ENCODE peak calls at places on chromosomes 6 and 20, in four cellular contexts. One of them, this sample, is unnamed.

GRCh38 chr6:37630281-37630799 is 67.3 kb downstream of the MDGA1 start:
- DNase-seq in GF-D8: no peak
- DNase-seq in AG09309: peak; percentile 98
- DNase-seq in tibial artery: no peak
- DNase-seq in this sample: no peak

GRCh38 chr6:157317129-157317814 is 6.0 kb downstream of the TMEM242 start:
- DNase-seq in AG09309: peak; percentile 71
- DNase-seq in tibial artery: peak; percentile 91
- DNase-seq in GF-D8: no peak
- DNase-seq in this sample: peak; percentile 86

GRCh38 chr6:100267721-100268123 is 197.0 kb downstream of the SIM1 start:
- DNase-seq in GF-D8: no peak
- DNase-seq in tibial artery: no peak
- DNase-seq in AG09309: no peak
- DNase-seq in this sample: no peak

GRCh38 chr6:23412770-23413169 is 713.2 kb upstream of the NRSN1 start:
- DNase-seq in GF-D8: no peak
- DNase-seq in AG09309: no peak
- DNase-seq in tibial artery: no peak
- DNase-seq in this sample: no peak

GRCh38 chr6:97392735-97393134 is 109.7 kb upstream of the MMS22L start:
- DNase-seq in tibial artery: no peak
- DNase-seq in GF-D8: no peak
- DNase-seq in AG09309: no peak
- DNase-seq in this sample: no peak

GRCh38 chr6:141744194-141744925 is 388.4 kb upstream of the GJE1 start:
- DNase-seq in GF-D8: no peak
- DNase-seq in tibial artery: no peak
- DNase-seq in AG09309: no peak
- DNase-seq in this sample: no peak

GRCh38 chr6:118788702-118789101 is 105.2 kb upstream of the ASF1A start:
- DNase-seq in GF-D8: no peak
- DNase-seq in AG09309: no peak
- DNase-seq in tibial artery: no peak
- DNase-seq in this sample: no peak

GRCh38 chr6:106300020-106300772 is 25.4 kb downstream of the ATG5 start:
- DNase-seq in tibial artery: no peak
- DNase-seq in GF-D8: no peak
- DNase-seq in AG09309: no peak
- DNase-seq in this sample: no peak

GRCh38 chr6:136365781-136366354 is 76.2 kb upstream of the BCLAF1 start:
- DNase-seq in AG09309: no peak
- DNase-seq in GF-D8: peak; percentile 38
- DNase-seq in tibial artery: peak; percentile 78
- DNase-seq in this sample: peak; percentile 69

GRCh38 chr20:440148-440547 is 22.2 kb downstream of the TBC1D20 start:
- DNase-seq in tibial artery: no peak
- DNase-seq in AG09309: no peak
- DNase-seq in GF-D8: no peak
- DNase-seq in this sample: no peak